ENCODE peak calls at places on chromosomes 4 and X, in seven cellular contexts. A is mucosa of descending colon, Z is ascending aorta, K is endodermal cell, P is astrocyte of the spinal cord, I is coronary artery, D is IMR-90. F is an unnamed sample.

GRCh38 chr4:17385403-17385802 is 126.5 kb downstream of the QDPR start:
- DNase-seq in A (peak), Z (no peak), K (no peak), P (peak), I (no peak), D (peak), F (no peak)

GRCh38 chrX:69076084-69076483 is 89.2 kb downstream of the PJA1 start:
- DNase-seq in A (no peak), Z (no peak), K (no peak), P (no peak), I (no peak), D (no peak), F (no peak)

GRCh38 chrX:121258545-121258944 is 211.1 kb downstream of the GLUD2 start:
- DNase-seq in A (no peak), Z (no peak), K (no peak), P (no peak), I (no peak), D (no peak), F (no peak)

GRCh38 chrX:24242649-24243556 is 71.0 kb downstream of the SUPT20HL2 start:
- DNase-seq in A (peak), Z (no peak), K (peak), P (peak), I (peak), D (peak), F (peak)

GRCh38 chrX:136529795-136530194 is 2.2 kb upstream of the VGLL1 start:
- DNase-seq in A (no peak), Z (no peak), K (no peak), P (no peak), I (no peak), D (no peak), F (no peak)

GRCh38 chrX:42128587-42128986 is 205.2 kb upstream of the CASK start:
- DNase-seq in A (no peak), Z (no peak), K (no peak), P (no peak), I (no peak), D (no peak), F (no peak)

GRCh38 chrX:7132335-7133035 is 15.0 kb upstream of the STS start:
- DNase-seq in A (peak), Z (no peak), K (peak), P (peak), I (no peak), D (peak), F (no peak)

GRCh38 chr4:86307432-86307831 is 52.4 kb downstream of the MAPK10 start:
- DNase-seq in A (no peak), Z (no peak), K (no peak), P (peak), I (no peak), D (no peak), F (no peak)

GRCh38 chr4:31647776-31648175 is 927.6 kb downstream of the PCDH7 start:
- DNase-seq in A (no peak), Z (no peak), K (no peak), P (no peak), I (no peak), D (no peak), F (no peak)

GRCh38 chrX:75118296-75118695 is 37.8 kb downstream of the ABCB7 start:
- DNase-seq in A (no peak), Z (no peak), K (no peak), P (no peak), I (no peak), D (no peak), F (no peak)

GRCh38 chr4:128470492-128471053 is 183.0 kb upstream of the PGRMC2 start:
- DNase-seq in A (no peak), Z (no peak), K (no peak), P (no peak), I (no peak), D (no peak), F (no peak)

GRCh38 chrX:119999087-119999634 is 55.6 kb upstream of the NKAP start:
- DNase-seq in A (no peak), Z (no peak), K (peak), P (no peak), I (no peak), D (no peak), F (no peak)

GRCh38 chrX:69968956-69969355 is 80.8 kb downstream of the AWAT2 start:
- DNase-seq in A (no peak), Z (no peak), K (no peak), P (no peak), I (no peak), D (no peak), F (no peak)

GRCh38 chr4:86451560-86452322 is 91.9 kb upstream of the MAPK10 start:
- DNase-seq in A (no peak), Z (no peak), K (peak), P (no peak), I (no peak), D (peak), F (no peak)

GRCh38 chrX:44344194-44344593 is 722 bp upstream of the EFHC2 start:
- DNase-seq in A (peak), Z (no peak), K (peak), P (no peak), I (no peak), D (no peak), F (no peak)

GRCh38 chr4:155745984-155746383 is 12.8 kb upstream of the GUCY1B1 start:
- DNase-seq in A (no peak), Z (no peak), K (no peak), P (peak), I (no peak), D (peak), F (no peak)

GRCh38 chr4:164056426-164057142 is 562.1 kb downstream of the TMA16 start:
- DNase-seq in A (no peak), Z (no peak), K (no peak), P (peak), I (no peak), D (no peak), F (no peak)

GRCh38 chr4:107592518-107592917 is 127.5 kb downstream of the PAPSS1 start:
- DNase-seq in A (no peak), Z (no peak), K (no peak), P (no peak), I (no peak), D (no peak), F (no peak)

GRCh38 chrX:74117962-74118361 is 186.0 kb upstream of the ZCCHC13 start:
- DNase-seq in A (no peak), Z (no peak), K (no peak), P (no peak), I (no peak), D (no peak), F (no peak)
- H3K4me3 ChIP-seq in A (no peak), Z (no peak), K (no peak), P (no peak), I (no peak), D (no peak), F (no peak)

DNA sequence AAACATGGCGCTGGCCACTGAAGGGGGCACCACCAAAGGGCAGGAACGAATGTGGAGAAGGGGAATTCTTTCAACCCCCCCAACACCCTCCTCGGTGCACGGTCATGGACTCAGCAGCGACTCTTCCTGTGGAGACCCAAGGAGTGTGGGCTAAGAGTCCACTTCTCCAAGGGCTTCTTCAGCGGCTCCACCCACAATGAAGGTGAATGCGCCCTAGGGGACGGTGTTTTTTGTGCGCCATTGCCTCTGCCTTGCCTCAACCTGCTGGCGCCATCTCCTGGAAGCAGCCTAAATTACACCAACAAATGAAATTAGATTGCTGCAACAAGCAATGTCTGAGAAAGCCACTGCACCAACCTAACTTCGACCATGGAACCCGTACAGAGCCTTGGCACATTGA is 169.2 kb upstream of the MAGEB18 start:
- DNase-seq in A (no peak), Z (no peak), K (peak), P (peak), I (no peak), D (no peak), F (no peak)
- TF ChIP-seq CTCF in A (no peak), Z (no peak), K (peak), P (peak), I (no peak), D (peak), F (no peak)

DNA sequence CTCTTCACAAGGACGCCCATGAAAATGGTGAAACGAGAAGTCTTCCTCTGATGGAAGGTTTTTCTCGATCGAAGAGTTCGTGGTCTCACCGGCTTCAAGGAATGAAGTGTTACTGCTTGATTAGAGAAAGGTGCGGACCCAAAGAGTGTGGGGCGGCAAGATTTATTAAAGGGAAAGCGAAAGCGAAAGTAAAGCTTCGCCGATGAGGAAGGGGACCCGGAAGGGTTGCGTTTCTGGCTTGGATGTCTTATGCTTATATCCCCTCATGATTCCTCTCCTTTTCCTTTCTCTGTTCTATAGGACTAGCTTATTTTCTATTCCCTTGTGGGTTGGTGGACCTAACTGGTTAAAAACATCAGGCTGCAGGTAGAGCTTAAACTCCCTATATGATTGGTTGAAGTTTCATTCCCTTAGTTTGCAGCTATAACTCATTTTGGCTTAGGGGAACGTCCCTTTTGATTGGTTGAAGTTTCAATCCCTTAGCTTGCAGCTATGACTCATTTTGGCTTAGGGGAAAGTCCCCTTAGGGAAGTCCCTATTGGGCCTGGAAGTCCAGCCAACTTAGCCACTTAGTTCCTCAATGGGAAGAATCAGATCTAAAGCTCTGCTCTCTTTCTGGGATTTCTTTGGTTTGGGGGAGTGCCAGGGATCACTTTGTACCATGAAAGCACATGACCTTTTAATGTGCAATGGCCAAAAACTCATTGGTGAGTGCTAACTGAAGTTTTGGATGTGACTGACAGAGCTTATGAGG is 1025.0 kb upstream of the PCDH10 start:
- DNase-seq in A (no peak), Z (no peak), K (peak), P (peak), I (no peak), D (peak), F (no peak)
- H3K4me3 ChIP-seq in A (no peak), Z (no peak), K (no peak), P (no peak), I (no peak), D (no peak), F (no peak)

GRCh38 chrX:19193584-19193983 is 71.3 kb upstream of the ADGRG2 start:
- DNase-seq in A (no peak), Z (no peak), K (no peak), P (no peak), I (no peak), D (no peak), F (no peak)
- TF ChIP-seq CTCF in A (no peak), Z (no peak), K (peak), P (no peak), I (no peak), D (no peak), F (no peak)

GRCh38 chrX:124229374-124229773 is 103.1 kb upstream of the TEX13D start:
- DNase-seq in A (no peak), Z (no peak), K (peak), P (no peak), I (no peak), D (no peak), F (no peak)

GRCh38 chrX:124231454-124231853 is 101.0 kb upstream of the TEX13D start:
- DNase-seq in A (no peak), Z (no peak), K (no peak), P (no peak), I (no peak), D (no peak), F (no peak)

GRCh38 chrX:124232523-124233201 is 99.8 kb upstream of the TEX13D start:
- DNase-seq in A (no peak), Z (no peak), K (no peak), P (no peak), I (no peak), D (no peak), F (no peak)

GRCh38 chrX:124228849-124229248 is 103.6 kb upstream of the TEX13D start:
- DNase-seq in A (no peak), Z (no peak), K (no peak), P (no peak), I (no peak), D (no peak), F (no peak)

GRCh38 chrX:124230573-124231300 is 101.7 kb upstream of the TEX13D start:
- DNase-seq in A (no peak), Z (no peak), K (no peak), P (no peak), I (no peak), D (no peak), F (no peak)
- H3K4me3 ChIP-seq in A (no peak), Z (no peak), K (no peak), P (no peak), I (no peak), D (no peak), F (no peak)

GRCh38 chrX:47370278-47370677 is at the start of gene ZNF157:
- DNase-seq in A (no peak), Z (no peak), K (no peak), P (no peak), I (no peak), D (no peak), F (no peak)

GRCh38 chrX:47360423-47361179 is 9.8 kb upstream of the ZNF157 start:
- DNase-seq in A (no peak), Z (no peak), K (no peak), P (no peak), I (no peak), D (no peak), F (no peak)

GRCh38 chrX:47361538-47362511 is 8.6 kb upstream of the ZNF157 start:
- DNase-seq in A (peak), Z (peak), K (peak), P (peak), I (peak), D (peak), F (peak)

DNA sequence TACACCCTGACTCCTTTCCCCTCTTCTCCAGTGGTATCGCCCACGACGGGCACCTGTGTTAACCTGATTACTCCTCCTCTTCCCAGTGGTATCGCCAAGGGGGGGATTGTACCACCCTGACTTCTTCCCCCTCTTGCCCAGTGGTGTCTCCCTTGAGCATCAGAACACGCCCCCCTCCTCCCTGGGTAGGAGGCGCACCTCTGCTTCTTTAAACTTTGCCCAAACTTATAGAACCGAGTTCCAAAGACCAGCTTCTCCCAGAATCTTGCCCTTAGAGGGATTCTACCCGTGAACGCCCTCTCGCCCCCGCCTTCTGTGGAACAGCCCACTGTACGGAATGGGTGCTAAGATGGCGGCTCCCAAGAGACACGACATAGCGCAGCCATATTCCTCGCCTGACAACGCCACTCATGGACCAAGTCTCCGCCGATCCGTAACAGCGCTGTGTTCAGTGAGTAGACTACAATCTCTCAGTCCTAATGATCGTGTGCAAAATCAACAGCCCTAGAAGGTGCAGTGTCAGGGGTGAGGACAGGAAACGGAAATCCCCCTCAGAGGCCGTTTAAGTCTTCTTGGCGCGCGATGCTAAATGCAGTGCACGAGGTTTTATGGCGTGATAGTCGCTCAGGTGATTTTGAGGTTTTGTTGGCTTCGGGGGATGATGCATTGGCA is 4.2 kb upstream of the ZNF157 start:
- DNase-seq in A (peak), Z (no peak), K (peak), P (peak), I (peak), D (peak), F (peak)
- TF ChIP-seq CTCF in A (no peak), Z (no peak), K (no peak), P (peak), I (no peak), D (no peak), F (no peak)

GRCh38 chr4:89616382-89616781 is 220.6 kb downstream of the SNCA start:
- DNase-seq in A (peak), Z (no peak), K (no peak), P (no peak), I (no peak), D (no peak), F (no peak)
- H3K4me3 ChIP-seq in A (no peak), Z (no peak), K (no peak), P (no peak), I (no peak), D (no peak), F (no peak)

GRCh38 chr4:121656269-121656641 is 40.5 kb downstream of the ANXA5 start:
- DNase-seq in A (peak), Z (no peak), K (peak), P (peak), I (no peak), D (peak), F (peak)
- TF ChIP-seq CTCF in A (no peak), Z (no peak), K (peak), P (peak), I (no peak), D (peak), F (peak)

GRCh38 chr4:184417802-184418511 is 56.4 kb downstream of the IRF2 start:
- DNase-seq in A (no peak), Z (no peak), K (no peak), P (peak), I (no peak), D (peak), F (no peak)
- H3K4me3 ChIP-seq in A (no peak), Z (no peak), K (no peak), P (no peak), I (peak), D (no peak), F (no peak)

F was measured in tibial artery.